ENCODE peak calls at places on chromosomes 11 and 22, in seven cellular contexts. One of them, this sample, is unnamed.

GRCh38 chr11:31826530-31827438 is 15.7 kb upstream of the PAX6 start:
- DNase-seq in NCI-H1694 treated with DMSO at 0.1 percent for 48 hours: no peak
- DNase-seq in left cardiac atrium: no peak
- DNase-seq in amniotic stem cell: no peak
- DNase-seq in fibroblast of mammary gland: no peak
- DNase-seq in HEK293T: no peak
- DNase-seq in nucleus accumbens: no peak
- DNase-seq in this sample: no peak

GRCh38 chr22:27133951-27134664 is 476.7 kb downstream of the MIAT start:
- DNase-seq in NCI-H1694 treated with DMSO at 0.1 percent for 48 hours: no peak
- DNase-seq in left cardiac atrium: peak; percentile 57
- DNase-seq in amniotic stem cell: peak; percentile 11
- DNase-seq in fibroblast of mammary gland: peak; percentile 86
- DNase-seq in HEK293T: no peak
- DNase-seq in nucleus accumbens: no peak
- DNase-seq in this sample: peak; percentile 93

GRCh38 chr11:134686418-134686817 is 274.4 kb upstream of the B3GAT1 start:
- DNase-seq in NCI-H1694 treated with DMSO at 0.1 percent for 48 hours: no peak
- DNase-seq in left cardiac atrium: no peak
- DNase-seq in amniotic stem cell: no peak
- DNase-seq in fibroblast of mammary gland: no peak
- DNase-seq in HEK293T: no peak
- DNase-seq in nucleus accumbens: no peak
- DNase-seq in this sample: no peak

GRCh38 chr22:33328789-33329296 is 270.7 kb upstream of the SYN3 start:
- DNase-seq in NCI-H1694 treated with DMSO at 0.1 percent for 48 hours: no peak
- DNase-seq in left cardiac atrium: no peak
- DNase-seq in amniotic stem cell: no peak
- DNase-seq in fibroblast of mammary gland: peak; percentile 66
- DNase-seq in HEK293T: no peak
- DNase-seq in nucleus accumbens: no peak
- DNase-seq in this sample: peak; percentile 81

GRCh38 chr11:70618471-70619101 is 220.3 kb downstream of the CTTN start:
- DNase-seq in NCI-H1694 treated with DMSO at 0.1 percent for 48 hours: no peak
- DNase-seq in left cardiac atrium: no peak
- DNase-seq in amniotic stem cell: no peak
- DNase-seq in fibroblast of mammary gland: no peak
- DNase-seq in HEK293T: no peak
- DNase-seq in nucleus accumbens: no peak
- DNase-seq in this sample: no peak

GRCh38 chr11:73406619-73407018 is 30.4 kb downstream of the RELT start:
- DNase-seq in NCI-H1694 treated with DMSO at 0.1 percent for 48 hours: no peak
- DNase-seq in left cardiac atrium: no peak
- DNase-seq in amniotic stem cell: no peak
- DNase-seq in fibroblast of mammary gland: no peak
- DNase-seq in HEK293T: no peak
- DNase-seq in nucleus accumbens: no peak
- DNase-seq in this sample: no peak

GRCh38 chr11:4191031-4191571 is 96.5 kb downstream of the RRM1 start:
- DNase-seq in NCI-H1694 treated with DMSO at 0.1 percent for 48 hours: no peak
- DNase-seq in left cardiac atrium: peak; percentile 73
- DNase-seq in amniotic stem cell: no peak
- DNase-seq in fibroblast of mammary gland: no peak
- DNase-seq in HEK293T: no peak
- DNase-seq in nucleus accumbens: no peak
- DNase-seq in this sample: no peak

GRCh38 chr11:1530686-1531256 is 41.3 kb downstream of the DUSP8 start:
- DNase-seq in NCI-H1694 treated with DMSO at 0.1 percent for 48 hours: no peak
- DNase-seq in left cardiac atrium: no peak
- DNase-seq in amniotic stem cell: no peak
- DNase-seq in fibroblast of mammary gland: no peak
- DNase-seq in HEK293T: no peak
- DNase-seq in nucleus accumbens: no peak
- DNase-seq in this sample: no peak

GRCh38 chr22:43510226-43511070 is 98.6 kb downstream of the MPPED1 start:
- DNase-seq in NCI-H1694 treated with DMSO at 0.1 percent for 48 hours: no peak
- DNase-seq in left cardiac atrium: no peak
- DNase-seq in amniotic stem cell: no peak
- DNase-seq in fibroblast of mammary gland: no peak
- DNase-seq in HEK293T: no peak
- DNase-seq in nucleus accumbens: no peak
- DNase-seq in this sample: no peak

GRCh38 chr11:30917859-30918478 is 331.8 kb upstream of the MPPED2 start:
- DNase-seq in NCI-H1694 treated with DMSO at 0.1 percent for 48 hours: peak; percentile 69
- DNase-seq in left cardiac atrium: no peak
- DNase-seq in amniotic stem cell: no peak
- DNase-seq in fibroblast of mammary gland: peak; percentile 43
- DNase-seq in HEK293T: peak; percentile 46
- DNase-seq in nucleus accumbens: no peak
- DNase-seq in this sample: peak; percentile 54

GRCh38 chr11:123103326-123103980 is 41.5 kb upstream of the HSPA8 start:
- DNase-seq in NCI-H1694 treated with DMSO at 0.1 percent for 48 hours: peak; percentile 81
- DNase-seq in left cardiac atrium: peak; percentile 65
- DNase-seq in amniotic stem cell: peak; percentile 58
- DNase-seq in fibroblast of mammary gland: peak; percentile 87
- DNase-seq in HEK293T: peak; percentile 62
- DNase-seq in nucleus accumbens: peak; percentile 3
- DNase-seq in this sample: peak; percentile 55

This sample was measured in A172.